ENCODE peak calls at places on chromosomes 6 and 20, in seven cellular contexts. One of them, this sample, is unnamed.

GRCh38 chr20:50338479-50339195 is 148.0 kb downstream of the CEBPB start:
- DNase-seq in ovary: no peak
- DNase-seq in esophagus squamous epithelium: no peak
- DNase-seq in body of pancreas: no peak
- DNase-seq in transverse colon: no peak
- DNase-seq in heart left ventricle: no peak
- DNase-seq in stomach: no peak
- DNase-seq in this sample: peak; percentile 86

GRCh38 chr6:56288347-56288746 is 41.0 kb upstream of the COL21A1 start:
- DNase-seq in heart left ventricle: no peak
- DNase-seq in esophagus squamous epithelium: no peak
- DNase-seq in transverse colon: no peak
- DNase-seq in stomach: no peak
- DNase-seq in ovary: no peak
- DNase-seq in body of pancreas: no peak
- DNase-seq in this sample: no peak

GRCh38 chr6:3353939-3354338 is 95.2 kb downstream of the PSMG4 start:
- DNase-seq in body of pancreas: no peak
- DNase-seq in stomach: no peak
- DNase-seq in ovary: no peak
- DNase-seq in esophagus squamous epithelium: no peak
- DNase-seq in transverse colon: no peak
- DNase-seq in heart left ventricle: no peak
- DNase-seq in this sample: no peak

GRCh38 chr6:109644131-109644530 is 46.9 kb downstream of the AK9 start:
- DNase-seq in transverse colon: no peak
- DNase-seq in body of pancreas: no peak
- DNase-seq in ovary: no peak
- DNase-seq in esophagus squamous epithelium: no peak
- DNase-seq in stomach: no peak
- DNase-seq in heart left ventricle: no peak
- DNase-seq in this sample: no peak

GRCh38 chr20:44650777-44651493 is 564 bp downstream of the ADA start:
- DNase-seq in stomach: no peak
- DNase-seq in heart left ventricle: peak; percentile 38
- DNase-seq in transverse colon: no peak
- DNase-seq in ovary: peak; percentile 31
- DNase-seq in esophagus squamous epithelium: no peak
- DNase-seq in body of pancreas: no peak
- DNase-seq in this sample: no peak

GRCh38 chr20:821083-822065 is 12.1 kb upstream of the FAM110A start:
- DNase-seq in heart left ventricle: no peak
- DNase-seq in esophagus squamous epithelium: no peak
- DNase-seq in body of pancreas: no peak
- DNase-seq in transverse colon: no peak
- DNase-seq in stomach: no peak
- DNase-seq in ovary: no peak
- DNase-seq in this sample: no peak

GRCh38 chr6:95094751-95095150 is 482.6 kb upstream of the MANEA start:
- DNase-seq in esophagus squamous epithelium: no peak
- DNase-seq in transverse colon: no peak
- DNase-seq in ovary: no peak
- DNase-seq in body of pancreas: no peak
- DNase-seq in heart left ventricle: no peak
- DNase-seq in stomach: no peak
- DNase-seq in this sample: no peak

GRCh38 chr6:147132889-147133288 is 71.3 kb upstream of the STXBP5 start:
- DNase-seq in body of pancreas: no peak
- DNase-seq in heart left ventricle: no peak
- DNase-seq in transverse colon: no peak
- DNase-seq in esophagus squamous epithelium: no peak
- DNase-seq in stomach: no peak
- DNase-seq in ovary: no peak
- DNase-seq in this sample: no peak

GRCh38 chr6:4804095-4804494 is 27.9 kb downstream of the CDYL start:
- DNase-seq in esophagus squamous epithelium: no peak
- DNase-seq in stomach: no peak
- DNase-seq in heart left ventricle: no peak
- DNase-seq in body of pancreas: no peak
- DNase-seq in transverse colon: peak; percentile 37
- DNase-seq in ovary: no peak
- DNase-seq in this sample: no peak

GRCh38 chr6:134295953-134296553 is 21.9 kb downstream of the SGK1 start:
- DNase-seq in ovary: peak; percentile 68
- DNase-seq in heart left ventricle: peak; percentile 45
- DNase-seq in body of pancreas: no peak
- DNase-seq in transverse colon: no peak
- DNase-seq in stomach: no peak
- DNase-seq in esophagus squamous epithelium: no peak
- DNase-seq in this sample: peak; percentile 63

GRCh38 chr6:88115307-88115706 is 50.8 kb downstream of the CNR1 start:
- DNase-seq in transverse colon: no peak
- DNase-seq in body of pancreas: no peak
- DNase-seq in ovary: no peak
- DNase-seq in esophagus squamous epithelium: no peak
- DNase-seq in heart left ventricle: no peak
- DNase-seq in stomach: no peak
- DNase-seq in this sample: no peak

GRCh38 chr6:52672422-52673025 is 1.6 kb downstream of the TMEM14A start:
- DNase-seq in esophagus squamous epithelium: no peak
- DNase-seq in body of pancreas: peak; percentile 82
- DNase-seq in ovary: no peak
- DNase-seq in heart left ventricle: no peak
- DNase-seq in transverse colon: no peak
- DNase-seq in stomach: no peak
- DNase-seq in this sample: no peak

GRCh38 chr6:12238191-12238590 is 52.0 kb upstream of the EDN1 start:
- DNase-seq in heart left ventricle: no peak
- DNase-seq in transverse colon: no peak
- DNase-seq in esophagus squamous epithelium: no peak
- DNase-seq in body of pancreas: no peak
- DNase-seq in ovary: no peak
- DNase-seq in stomach: no peak
- DNase-seq in this sample: no peak

GRCh38 chr6:134351615-134352474 is 33.9 kb upstream of the SGK1 start:
- DNase-seq in body of pancreas: no peak
- DNase-seq in transverse colon: no peak
- DNase-seq in esophagus squamous epithelium: no peak
- DNase-seq in stomach: no peak
- DNase-seq in ovary: peak; percentile 19
- DNase-seq in heart left ventricle: no peak
- DNase-seq in this sample: no peak

GRCh38 chr6:170295519-170296422 is 4.9 kb upstream of the DLL1 start:
- DNase-seq in ovary: no peak
- DNase-seq in transverse colon: peak; percentile 49
- DNase-seq in esophagus squamous epithelium: no peak
- DNase-seq in heart left ventricle: no peak
- DNase-seq in body of pancreas: peak; percentile 70
- DNase-seq in stomach: peak; percentile 37
- DNase-seq in this sample: no peak

GRCh38 chr6:44512868-44513641 is 125.5 kb downstream of the CDC5L start:
- DNase-seq in body of pancreas: no peak
- DNase-seq in heart left ventricle: no peak
- DNase-seq in esophagus squamous epithelium: no peak
- DNase-seq in ovary: no peak
- DNase-seq in stomach: no peak
- DNase-seq in transverse colon: no peak
- DNase-seq in this sample: peak; percentile 73

GRCh38 chr6:99592900-99593299 is 13.7 kb upstream of the PRDM13 start:
- DNase-seq in body of pancreas: no peak
- DNase-seq in heart left ventricle: no peak
- DNase-seq in stomach: no peak
- DNase-seq in transverse colon: no peak
- DNase-seq in ovary: no peak
- DNase-seq in esophagus squamous epithelium: no peak
- DNase-seq in this sample: no peak

GRCh38 chr20:24147961-24148360 is 159.4 kb upstream of the GGTLC1 start:
- DNase-seq in transverse colon: no peak
- DNase-seq in ovary: no peak
- DNase-seq in heart left ventricle: no peak
- DNase-seq in stomach: no peak
- DNase-seq in esophagus squamous epithelium: no peak
- DNase-seq in body of pancreas: no peak
- DNase-seq in this sample: peak; percentile 21

GRCh38 chr20:37055276-37055675 is 40.5 kb downstream of the RBL1 start:
- DNase-seq in ovary: no peak
- DNase-seq in heart left ventricle: no peak
- DNase-seq in body of pancreas: no peak
- DNase-seq in stomach: no peak
- DNase-seq in esophagus squamous epithelium: no peak
- DNase-seq in transverse colon: no peak
- DNase-seq in this sample: peak; percentile 32

GRCh38 chr20:4853787-4854295 is 132.1 kb downstream of the PRND start:
- DNase-seq in body of pancreas: no peak
- DNase-seq in heart left ventricle: no peak
- DNase-seq in stomach: no peak
- DNase-seq in transverse colon: no peak
- DNase-seq in esophagus squamous epithelium: no peak
- DNase-seq in ovary: no peak
- DNase-seq in this sample: no peak

GRCh38 chr6:53579338-53579737 is 34.4 kb upstream of the GCLC start:
- DNase-seq in ovary: no peak
- DNase-seq in stomach: no peak
- DNase-seq in body of pancreas: no peak
- DNase-seq in transverse colon: no peak
- DNase-seq in heart left ventricle: no peak
- DNase-seq in esophagus squamous epithelium: no peak
- DNase-seq in this sample: no peak

GRCh38 chr6:95286874-95287273 is 290.5 kb upstream of the MANEA start:
- DNase-seq in heart left ventricle: no peak
- DNase-seq in stomach: no peak
- DNase-seq in esophagus squamous epithelium: no peak
- DNase-seq in body of pancreas: no peak
- DNase-seq in ovary: no peak
- DNase-seq in transverse colon: no peak
- DNase-seq in this sample: no peak

GRCh38 chr6:34383651-34384304 is 8.7 kb downstream of the NUDT3 start:
- DNase-seq in stomach: no peak
- DNase-seq in heart left ventricle: no peak
- DNase-seq in esophagus squamous epithelium: no peak
- DNase-seq in ovary: no peak
- DNase-seq in transverse colon: no peak
- DNase-seq in body of pancreas: no peak
- DNase-seq in this sample: no peak

GRCh38 chr6:89116702-89117101 is 1.2 kb downstream of the SRSF12 start:
- DNase-seq in stomach: no peak
- DNase-seq in esophagus squamous epithelium: no peak
- DNase-seq in body of pancreas: no peak
- DNase-seq in ovary: no peak
- DNase-seq in heart left ventricle: no peak
- DNase-seq in transverse colon: no peak
- DNase-seq in this sample: no peak

GRCh38 chr6:48109902-48110301 is 1.1 kb downstream of the PTCHD4 start:
- DNase-seq in stomach: no peak
- DNase-seq in body of pancreas: no peak
- DNase-seq in transverse colon: no peak
- DNase-seq in heart left ventricle: no peak
- DNase-seq in esophagus squamous epithelium: no peak
- DNase-seq in ovary: no peak
- DNase-seq in this sample: no peak
- H3K4me3 ChIP-seq in stomach: no peak overlapping the region
- H3K4me3 ChIP-seq in body of pancreas: no peak overlapping the region
- H3K4me3 ChIP-seq in transverse colon: no peak overlapping the region
- H3K4me3 ChIP-seq in heart left ventricle: peak overlapping the region; percentile 42
- H3K4me3 ChIP-seq in esophagus squamous epithelium: peak overlapping the region; percentile 55
- H3K4me3 ChIP-seq in ovary: peak overlapping the region; percentile 1
- H3K4me3 ChIP-seq in this sample: no peak overlapping the region

GRCh38 chr6:100775667-100776066 is 105.5 kb downstream of the ASCC3 start:
- DNase-seq in stomach: no peak
- DNase-seq in transverse colon: no peak
- DNase-seq in body of pancreas: no peak
- DNase-seq in esophagus squamous epithelium: no peak
- DNase-seq in heart left ventricle: no peak
- DNase-seq in ovary: no peak
- DNase-seq in this sample: no peak
- TF ChIP-seq CTCF in stomach: no peak
- TF ChIP-seq CTCF in transverse colon: no peak
- TF ChIP-seq CTCF in body of pancreas: no peak
- TF ChIP-seq CTCF in esophagus squamous epithelium: no peak
- TF ChIP-seq CTCF in heart left ventricle: peak; percentile 32
- TF ChIP-seq CTCF in ovary: no peak
- TF ChIP-seq CTCF in this sample: no peak

DNA sequence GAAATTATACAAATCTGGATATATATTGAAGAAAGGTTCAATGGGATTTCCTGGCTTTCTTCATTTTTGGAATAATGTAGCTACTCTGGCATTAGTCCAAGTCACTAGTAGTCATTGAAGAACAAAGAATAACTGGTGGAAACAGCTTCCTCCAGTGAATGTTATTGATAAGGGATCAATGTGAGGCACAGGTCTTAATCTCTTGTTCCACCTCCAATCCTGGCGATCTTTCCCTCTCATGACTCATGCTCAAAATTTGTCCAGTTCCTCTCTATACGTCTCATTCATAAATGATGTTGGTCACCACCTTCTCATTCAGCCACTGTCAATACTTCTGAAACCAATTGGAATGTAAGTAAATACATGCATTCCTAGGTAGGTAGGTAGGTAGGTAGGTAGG is 185.0 kb upstream of the BMP2 start:
- DNase-seq in transverse colon: no peak
- DNase-seq in esophagus squamous epithelium: no peak
- DNase-seq in heart left ventricle: no peak
- DNase-seq in body of pancreas: no peak
- DNase-seq in ovary: no peak
- DNase-seq in stomach: no peak
- DNase-seq in this sample: no peak
- TF ChIP-seq POLR2A in transverse colon: no peak
- TF ChIP-seq POLR2A in esophagus squamous epithelium: no peak
- TF ChIP-seq POLR2A in heart left ventricle: no peak
- TF ChIP-seq POLR2A in body of pancreas: no peak
- TF ChIP-seq POLR2A in ovary: no peak
- TF ChIP-seq POLR2A in stomach: no peak
- TF ChIP-seq POLR2A in this sample: no peak

DNA sequence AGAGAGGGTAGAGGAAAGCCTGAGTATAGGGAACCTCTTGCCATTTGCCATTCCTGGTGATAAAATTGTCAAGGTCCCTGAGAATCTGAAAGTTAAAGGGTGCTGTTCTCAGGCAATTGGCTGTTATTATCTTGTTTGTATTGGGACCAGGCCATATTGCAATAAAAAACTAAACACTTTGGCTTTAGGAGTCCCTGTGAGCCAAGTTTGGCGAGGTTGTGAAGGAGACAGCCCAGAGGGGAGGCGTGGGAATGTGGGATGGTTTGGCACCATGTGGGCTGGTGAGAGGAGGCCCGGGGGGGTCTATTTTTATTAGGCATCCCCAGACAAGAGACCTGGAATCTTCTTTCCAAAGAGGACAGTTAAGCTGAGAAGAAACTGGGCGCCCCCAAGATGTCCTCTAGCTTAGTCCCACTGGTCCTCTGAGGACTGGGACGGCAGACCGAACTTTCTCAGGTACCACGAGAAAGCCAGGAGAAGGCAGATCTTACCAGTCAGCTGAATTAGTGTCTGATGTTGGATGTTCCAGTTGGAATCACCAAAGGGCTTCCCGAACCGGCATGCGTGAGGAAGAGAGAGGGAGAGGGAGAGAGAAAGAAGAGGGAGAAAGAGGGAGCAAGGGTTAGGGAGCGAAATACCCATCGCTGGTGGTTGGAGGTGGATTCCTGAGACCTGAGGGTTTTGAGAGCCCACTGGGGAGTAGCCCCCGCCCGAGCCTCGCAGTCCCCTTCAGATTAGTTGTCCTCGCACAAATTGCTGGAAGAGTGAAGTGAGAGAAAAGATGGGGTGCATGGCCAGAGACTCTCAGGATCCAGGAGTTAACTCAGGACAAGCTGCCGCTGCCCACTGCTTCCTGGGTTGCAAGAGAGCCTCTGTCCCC is 24.4 kb downstream of the DYNLT1 start:
- DNase-seq in body of pancreas: no peak
- DNase-seq in transverse colon: no peak
- DNase-seq in ovary: no peak
- DNase-seq in heart left ventricle: no peak
- DNase-seq in stomach: peak; percentile 26
- DNase-seq in esophagus squamous epithelium: no peak
- DNase-seq in this sample: peak; percentile 63
- H3K4me3 ChIP-seq in body of pancreas: no peak overlapping the region
- H3K4me3 ChIP-seq in transverse colon: no peak overlapping the region
- H3K4me3 ChIP-seq in ovary: no peak overlapping the region
- H3K4me3 ChIP-seq in heart left ventricle: no peak overlapping the region
- H3K4me3 ChIP-seq in stomach: no peak overlapping the region
- H3K4me3 ChIP-seq in esophagus squamous epithelium: no peak overlapping the region
- H3K4me3 ChIP-seq in this sample: no peak overlapping the region